ENCODE peak calls at places on chromosome 6, in nine cellular contexts. Q is osteoblast, Z is left ventricle myocardium inferior, M is AG09309, R is psoas muscle, J is astrocyte, G is fibroblast of lung, K is SK-N-SH, L is AG10803. S is an unnamed sample.

GRCh38 chr6:170445487-170445886 is 107.6 kb downstream of the PSMB1 start:
- DNase-seq in Q (peak; percentile 54), Z (no peak), M (no peak), R (peak; percentile 38), J (no peak), G (peak; percentile 63), K (no peak), L (no peak), S (no peak)

GRCh38 chr6:83429857-83430605 is 820 bp downstream of the ME1 start:
- DNase-seq in Q (peak; percentile 79), Z (no peak), M (no peak), R (peak; percentile 30), J (peak; percentile 36), G (peak; percentile 46), K (peak; percentile 50), L (peak; percentile 29), S (peak; percentile 45)

GRCh38 chr6:46090115-46091079 is 39.4 kb upstream of the ENPP4 start:
- DNase-seq in Q (peak; percentile 32), Z (peak; percentile 30), M (peak; percentile 5), R (peak; percentile 33), J (peak; percentile 13), G (peak; percentile 58), K (peak; percentile 44), L (peak; percentile 42), S (peak; percentile 59)

GRCh38 chr6:118216751-118217150 is 309.7 kb downstream of the SLC35F1 start:
- DNase-seq in Q (no peak), Z (no peak), M (no peak), R (no peak), J (no peak), G (no peak), K (no peak), L (no peak), S (no peak)

GRCh38 chr6:27871919-27872633 is 40.1 kb downstream of the OR2B2 start:
- DNase-seq in Q (peak; percentile 96), Z (peak; percentile 34), M (peak; percentile 88), R (peak; percentile 34), J (peak; percentile 93), G (peak; percentile 99), K (peak; percentile 91), L (peak; percentile 95), S (peak; percentile 99)

GRCh38 chr6:80214436-80215022 is 108.1 kb downstream of the BCKDHB start:
- DNase-seq in Q (peak; percentile 77), Z (peak; percentile 16), M (peak; percentile 24), R (no peak), J (peak; percentile 31), G (peak; percentile 76), K (peak; percentile 45), L (peak; percentile 68), S (peak; percentile 79)

GRCh38 chr6:38722037-38722436 is 6.9 kb downstream of the DNAH8 start:
- DNase-seq in Q (no peak), Z (no peak), M (no peak), R (no peak), J (no peak), G (no peak), K (no peak), L (no peak), S (no peak)

GRCh38 chr6:37155394-37156312 is 14.3 kb upstream of the PIM1 start:
- DNase-seq in Q (no peak), Z (no peak), M (no peak), R (no peak), J (peak; percentile 50), G (no peak), K (no peak), L (no peak), S (no peak)

GRCh38 chr6:38488876-38489275 is 150.9 kb downstream of the BTBD9 start:
- DNase-seq in Q (no peak), Z (no peak), M (no peak), R (no peak), J (no peak), G (no peak), K (no peak), L (no peak), S (no peak)

GRCh38 chr6:26360451-26361416 is 4.3 kb upstream of the BTN3A2 start:
- DNase-seq in Q (no peak), Z (no peak), M (no peak), R (no peak), J (no peak), G (no peak), K (no peak), L (no peak), S (no peak)

GRCh38 chr6:168091381-168092264 is 12.6 kb upstream of the FRMD1 start:
- DNase-seq in Q (no peak), Z (no peak), M (no peak), R (peak; percentile 11), J (no peak), G (no peak), K (no peak), L (no peak), S (no peak)
- TF ChIP-seq CTCF in Q (no peak), Z (no peak), M (no peak), R (no peak), J (no peak), G (no peak), K (no peak), L (no peak), S (no peak)

DNA sequence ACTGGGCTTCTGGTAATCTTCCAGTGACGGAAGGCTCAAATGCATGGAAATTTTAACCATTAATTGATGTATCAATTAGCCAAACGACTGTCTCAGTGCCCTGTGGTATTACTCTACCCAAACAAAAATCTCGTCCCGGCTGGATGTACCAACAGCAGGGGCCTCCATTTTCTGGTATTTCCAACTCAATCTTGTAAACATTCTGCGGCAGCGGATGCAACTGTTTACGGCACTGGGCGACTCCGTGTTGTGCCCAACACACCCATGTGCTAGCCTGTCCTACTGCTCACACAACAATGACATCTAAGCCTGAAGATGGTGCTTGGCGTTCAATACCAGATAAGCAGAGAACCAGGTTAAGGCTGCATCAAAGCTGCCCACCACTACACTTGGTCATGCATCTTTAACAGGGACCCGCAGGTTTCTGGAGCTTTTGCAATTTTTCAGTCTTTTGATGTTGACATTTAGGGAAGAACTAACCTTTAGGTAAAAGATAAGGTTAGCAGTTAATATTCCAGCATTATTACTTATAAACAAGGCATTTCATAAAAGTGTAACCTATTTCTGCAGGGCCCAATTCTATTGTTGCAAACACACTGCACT is 1.2 kb downstream of the FAXC start:
- DNase-seq in Q (peak; percentile 49), Z (no peak), M (no peak), R (no peak), J (no peak), G (no peak), K (peak; percentile 47), L (no peak), S (no peak)
- H3K4me3 ChIP-seq in Q (no peak overlapping the region), Z (peak overlapping the region; percentile 68), M (no peak overlapping the region), R (no peak overlapping the region), J (peak overlapping the region; percentile 66), G (peak overlapping the region; percentile 67), K (peak overlapping the region; percentile 89), L (no peak overlapping the region), S (no peak overlapping the region)

GRCh38 chr6:34243901-34244884 is 4.6 kb downstream of the SMIM29 start:
- DNase-seq in Q (peak; percentile 99), Z (no peak), M (peak; percentile 55), R (peak; percentile 83), J (peak; percentile 85), G (peak; percentile 90), K (peak; percentile 53), L (peak; percentile 85), S (peak; percentile 88)
- TF ChIP-seq CTCF in Q (peak; percentile 43), Z (no peak), M (peak; percentile 44), R (peak; percentile 16), J (peak; percentile 33), G (peak; percentile 61), K (peak; percentile 55), L (peak; percentile 54), S (peak; percentile 45)

GRCh38 chr6:159821111-159821510 is 21.0 kb downstream of the PNLDC1 start:
- DNase-seq in Q (no peak), Z (no peak), M (no peak), R (no peak), J (no peak), G (no peak), K (no peak), L (no peak), S (no peak)

GRCh38 chr6:159817951-159818739 is 18.1 kb downstream of the PNLDC1 start:
- DNase-seq in Q (no peak), Z (no peak), M (no peak), R (no peak), J (no peak), G (no peak), K (no peak), L (no peak), S (no peak)

GRCh38 chr6:159821726-159822125 is 21.6 kb downstream of the PNLDC1 start:
- DNase-seq in Q (no peak), Z (no peak), M (no peak), R (no peak), J (no peak), G (no peak), K (no peak), L (no peak), S (no peak)

GRCh38 chr6:159819098-159819497 is 19.0 kb downstream of the PNLDC1 start:
- DNase-seq in Q (no peak), Z (no peak), M (no peak), R (no peak), J (no peak), G (no peak), K (no peak), L (no peak), S (no peak)

GRCh38 chr6:159819932-159820640 is 20.0 kb downstream of the PNLDC1 start:
- DNase-seq in Q (no peak), Z (no peak), M (no peak), R (no peak), J (no peak), G (no peak), K (no peak), L (no peak), S (no peak)
- H3K4me3 ChIP-seq in Q (peak overlapping the region; percentile 16), Z (no peak overlapping the region), M (no peak overlapping the region), R (no peak overlapping the region), J (no peak overlapping the region), G (no peak overlapping the region), K (no peak overlapping the region), L (no peak overlapping the region), S (no peak overlapping the region)

GRCh38 chr6:75504902-75505233 is 11.3 kb upstream of the FILIP1 start:
- DNase-seq in Q (no peak), Z (no peak), M (no peak), R (no peak), J (no peak), G (peak; percentile 49), K (no peak), L (peak; percentile 44), S (peak; percentile 56)
- TF ChIP-seq CTCF in Q (peak; percentile 48), Z (peak; percentile 69), M (peak; percentile 51), R (peak; percentile 55), J (no peak), G (peak; percentile 37), K (peak; percentile 46), L (peak; percentile 55), S (peak; percentile 37)

GRCh38 chr6:24692415-24692814 is 25.5 kb downstream of the ACOT13 start:
- DNase-seq in Q (no peak), Z (no peak), M (no peak), R (no peak), J (no peak), G (no peak), K (no peak), L (no peak), S (no peak)
- H3K4me3 ChIP-seq in Q (no peak overlapping the region), Z (no peak overlapping the region), M (no peak overlapping the region), R (no peak overlapping the region), J (no peak overlapping the region), G (no peak overlapping the region), K (no peak overlapping the region), L (no peak overlapping the region), S (no peak overlapping the region)

S was measured in fibroblast of pulmonary artery.